ENCODE peak calls at places on chromosomes 11 and 22, in six cellular contexts. P is HCT116, Z is HepG2, Q is H1, X is K562, D is GM12878. T is an unnamed sample.

GRCh38 chr11:12979928-12980689 is 29.0 kb upstream of the RASSF10 start:
- DNase-seq in P (no peak), Z (peak), Q (no peak), X (no peak), D (no peak), T (no peak)

GRCh38 chr11:117631336-117632090 is 165.5 kb downstream of the DSCAML1 start:
- DNase-seq in P (no peak), Z (no peak), Q (no peak), X (no peak), D (no peak), T (no peak)

GRCh38 chr11:93775289-93775688 is 8.8 kb upstream of the MED17 start:
- DNase-seq in P (peak), Z (peak), Q (peak), X (peak), D (no peak), T (no peak)

GRCh38 chr22:24291538-24292201 is 21.0 kb downstream of the SPECC1L start:
- DNase-seq in P (no peak), Z (no peak), Q (no peak), X (no peak), D (no peak), T (no peak)

GRCh38 chr11:66313321-66314185 is 3.3 kb downstream of the CD248 start:
- DNase-seq in P (no peak), Z (peak), Q (no peak), X (no peak), D (no peak), T (no peak)

GRCh38 chr22:50633771-50634170 is 5.8 kb upstream of the ARSA start:
- DNase-seq in P (no peak), Z (no peak), Q (no peak), X (no peak), D (no peak), T (no peak)

GRCh38 chr22:50250555-50251471 is at the start of gene HDAC10:
- DNase-seq in P (no peak), Z (peak), Q (peak), X (peak), D (peak), T (peak)

GRCh38 chr11:46391578-46392420 is at the start of gene CHRM4:
- DNase-seq in P (no peak), Z (peak), Q (peak), X (peak), D (no peak), T (no peak)

GRCh38 chr11:64384039-64384737 is 25.2 kb downstream of the RPS6KA4 start:
- DNase-seq in P (no peak), Z (no peak), Q (no peak), X (no peak), D (no peak), T (no peak)

GRCh38 chr11:74932169-74932568 is 16.7 kb downstream of the XRRA1 start:
- DNase-seq in P (no peak), Z (no peak), Q (no peak), X (no peak), D (no peak), T (no peak)

GRCh38 chr22:20967697-20968201 is 694 bp downstream of the AIFM3 start:
- DNase-seq in P (no peak), Z (no peak), Q (peak), X (peak), D (no peak), T (no peak)

GRCh38 chr22:42928969-42929837 is 72.1 kb upstream of the ARFGAP3 start:
- DNase-seq in P (no peak), Z (peak), Q (no peak), X (no peak), D (peak), T (no peak)

GRCh38 chr11:13091373-13091772 is 82.3 kb downstream of the RASSF10 start:
- DNase-seq in P (no peak), Z (no peak), Q (no peak), X (peak), D (no peak), T (no peak)

GRCh38 chr11:12631651-12632050 is 42.6 kb upstream of the TEAD1 start:
- DNase-seq in P (no peak), Z (no peak), Q (no peak), X (no peak), D (no peak), T (no peak)

GRCh38 chr11:94574193-94574961 is 7.2 kb downstream of the PIWIL4 start:
- DNase-seq in P (no peak), Z (no peak), Q (no peak), X (peak), D (no peak), T (no peak)

GRCh38 chr11:104968856-104969776 is 742 bp upstream of the CASP4 start:
- DNase-seq in P (no peak), Z (peak), Q (peak), X (no peak), D (no peak), T (no peak)

GRCh38 chr11:1006762-1007161 is 29.8 kb downstream of the MUC6 start:
- DNase-seq in P (no peak), Z (no peak), Q (no peak), X (no peak), D (no peak), T (no peak)

GRCh38 chr11:108147150-108147549 is 25.8 kb downstream of the ACAT1 start:
- DNase-seq in P (no peak), Z (no peak), Q (no peak), X (no peak), D (no peak), T (no peak)

DNA sequence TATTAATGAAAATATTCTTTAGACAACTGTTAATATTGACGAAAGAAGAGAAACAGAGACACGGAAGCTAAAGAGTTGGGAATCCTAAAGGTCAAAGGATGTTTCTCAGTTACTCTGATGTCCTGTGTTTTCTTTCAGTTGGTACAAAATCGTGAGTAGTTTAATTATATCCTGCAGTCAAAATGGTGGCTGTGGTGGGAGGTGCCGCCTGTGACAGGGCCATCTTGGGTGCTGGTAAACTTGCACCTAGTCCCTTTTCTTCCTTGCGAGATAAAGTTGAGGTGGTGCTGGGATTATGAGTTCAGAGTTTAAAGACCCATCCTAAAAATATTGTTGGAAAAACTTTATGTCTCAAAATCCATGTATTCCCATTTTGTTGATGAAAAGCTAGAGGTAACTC is 2.2 kb downstream of the CECR2 start:
- DNase-seq in P (no peak), Z (no peak), Q (no peak), X (no peak), D (no peak), T (no peak)
- H3K4me3 ChIP-seq in P (no peak), Z (no peak), Q (peak), X (no peak), D (no peak), T (peak)

GRCh38 chr11:127643659-127644058 is 643.1 kb upstream of the KIRREL3 start:
- DNase-seq in P (no peak), Z (no peak), Q (no peak), X (no peak), D (no peak), T (no peak)
- TF ChIP-seq YY1 in P (no peak), Z (no peak), Q (no peak), X (no peak), D (no peak), T (no peak)

GRCh38 chr11:47948137-47948536 is 32.2 kb upstream of the PTPRJ start:
- DNase-seq in P (no peak), Z (no peak), Q (no peak), X (peak), D (no peak), T (no peak)

GRCh38 chr11:47944555-47945128 is 35.7 kb upstream of the PTPRJ start:
- DNase-seq in P (no peak), Z (no peak), Q (no peak), X (peak), D (no peak), T (no peak)

GRCh38 chr11:47943721-47944554 is 36.4 kb upstream of the PTPRJ start:
- DNase-seq in P (no peak), Z (no peak), Q (peak), X (peak), D (no peak), T (no peak)

GRCh38 chr11:47950396-47950795 is 30.0 kb upstream of the PTPRJ start:
- DNase-seq in P (no peak), Z (no peak), Q (no peak), X (no peak), D (peak), T (no peak)

GRCh38 chr11:47946682-47947575 is 33.4 kb upstream of the PTPRJ start:
- DNase-seq in P (peak), Z (no peak), Q (no peak), X (peak), D (no peak), T (no peak)
- TF ChIP-seq ZNF274 in P (no peak), Z (no peak), Q (no peak), X (no peak), D (no peak), T (no peak)

GRCh38 chr11:120343429-120343828 is 7.2 kb downstream of the ARHGEF12 start:
- DNase-seq in P (no peak), Z (no peak), Q (no peak), X (no peak), D (peak), T (no peak)
- H3K4me3 ChIP-seq in P (no peak), Z (no peak), Q (no peak), X (no peak), D (peak), T (no peak)

DNA sequence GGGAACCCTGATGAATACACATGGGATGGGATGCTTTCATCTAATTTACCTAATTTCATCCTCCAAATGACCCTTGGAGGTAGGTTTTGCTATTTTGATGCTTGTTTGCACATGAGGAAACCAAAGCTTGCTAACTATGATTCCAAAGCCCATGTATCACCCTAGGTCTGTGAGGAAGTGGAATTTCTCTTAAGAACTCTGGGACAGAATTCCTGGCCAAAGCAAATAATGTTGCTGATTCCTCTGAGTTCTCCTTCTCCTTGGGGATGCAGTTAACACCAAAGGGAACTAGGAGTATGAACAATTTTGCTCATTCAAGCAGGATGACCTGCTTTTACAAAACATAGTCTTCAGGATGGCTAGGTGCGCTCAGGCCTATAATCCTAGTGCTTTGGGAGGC is 80.0 kb downstream of the KCNC1 start:
- DNase-seq in P (no peak), Z (no peak), Q (no peak), X (no peak), D (no peak), T (no peak)
- TF ChIP-seq YY1 in P (no peak), Z (no peak), Q (no peak), X (no peak), D (no peak), T (no peak)

GRCh38 chr11:70804174-70804855 is 406.0 kb downstream of the CTTN start:
- DNase-seq in P (no peak), Z (no peak), Q (no peak), X (no peak), D (no peak), T (no peak)
- TF ChIP-seq ZNF274 in P (no peak), Z (no peak), Q (no peak), X (no peak), D (no peak), T (no peak)

GRCh38 chr11:6606471-6607189 is 3.1 kb downstream of the ILK start:
- DNase-seq in P (peak), Z (peak), Q (peak), X (peak), D (no peak), T (peak)
- H3K4me3 ChIP-seq in P (peak), Z (peak), Q (peak), X (no peak), D (peak), T (no peak)

GRCh38 chr22:37331034-37331428 is 48.7 kb downstream of the CYTH4 start:
- DNase-seq in P (no peak), Z (no peak), Q (no peak), X (no peak), D (no peak), T (no peak)

GRCh38 chr22:37329239-37330140 is 47.2 kb downstream of the CYTH4 start:
- DNase-seq in P (no peak), Z (no peak), Q (no peak), X (no peak), D (no peak), T (no peak)

GRCh38 chr22:37328017-37328416 is 45.7 kb downstream of the CYTH4 start:
- DNase-seq in P (peak), Z (no peak), Q (no peak), X (no peak), D (no peak), T (no peak)

GRCh38 chr22:37331811-37332536 is 49.7 kb downstream of the CYTH4 start:
- DNase-seq in P (no peak), Z (no peak), Q (no peak), X (peak), D (no peak), T (no peak)

GRCh38 chr22:37330200-37331033 is 48.1 kb downstream of the CYTH4 start:
- DNase-seq in P (peak), Z (peak), Q (peak), X (peak), D (no peak), T (peak)
- TF ChIP-seq YY1 in P (peak), Z (no peak), Q (no peak), X (no peak), D (no peak), T (no peak)

DNA sequence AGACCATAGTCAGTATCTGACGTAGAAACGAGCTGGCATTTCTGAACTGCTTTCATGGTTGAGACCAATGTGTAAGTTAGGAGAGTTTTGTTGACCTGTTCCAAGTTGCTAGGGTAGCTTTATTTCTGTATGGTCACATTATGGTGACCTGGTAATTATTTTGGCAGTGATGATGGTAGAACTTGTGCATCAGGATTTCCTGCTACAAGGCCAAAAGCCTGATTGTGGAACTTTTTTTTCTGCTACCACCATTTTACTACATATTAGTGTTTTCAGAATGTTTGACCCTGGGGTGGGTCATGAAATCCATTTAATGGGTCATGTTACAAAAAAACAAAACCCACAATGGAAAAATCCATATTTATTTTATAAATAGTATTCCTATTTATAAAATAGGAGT is 18.9 kb downstream of the FBXO7 start:
- DNase-seq in P (no peak), Z (no peak), Q (no peak), X (no peak), D (no peak), T (no peak)
- TF ChIP-seq ZNF274 in P (no peak), Z (no peak), Q (no peak), X (no peak), D (no peak), T (no peak)

GRCh38 chr22:36738416-36739020 is 35.0 kb upstream of the CACNG2 start:
- DNase-seq in P (no peak), Z (no peak), Q (no peak), X (no peak), D (no peak), T (no peak)
- H3K4me3 ChIP-seq in P (no peak), Z (no peak), Q (no peak), X (no peak), D (no peak), T (no peak)

T was measured in NT2/D1.